ENCODE peak calls at places on chromosomes 4 and X, in seven cellular contexts. J is stimulated activated CD4-positive, alpha-beta T cell treated with anti-CD3 and anti-CD28 coated beads, Interleukin-1b, Interleukin-23, amount 100 ng/mL, for 1 hour; X is WTC11; N is iPS-NIHi11; R is smooth muscle cell of the brain vasculature; D is fibroblast of pulmonary artery; T is hippocampal formation. G is an unnamed sample.
A peak's percentile ranks its signal among the peaks of the same experiment; 100 is the strongest.

GRCh38 chrX:96464880-96465558 is 219.6 kb upstream of the DIAPH2 start:
- DNase-seq in J (no peak), X (no peak), N (no peak), R (no peak), D (no peak), T (no peak), G (no peak)

GRCh38 chr4:55248756-55249155 is 97.3 kb upstream of the SRD5A3 start:
- DNase-seq in J (no peak), X (no peak), N (no peak), R (no peak), D (peak; percentile 74), T (no peak), G (no peak)

GRCh38 chr4:152117054-152117453 is 356.2 kb upstream of the GATB start:
- DNase-seq in J (no peak), X (no peak), N (no peak), R (no peak), D (no peak), T (no peak), G (no peak)

GRCh38 chr4:75919914-75920313 is 17.7 kb upstream of the PPEF2 start:
- DNase-seq in J (no peak), X (no peak), N (no peak), R (no peak), D (peak; percentile 70), T (no peak), G (no peak)

GRCh38 chrX:23554304-23554703 is 113.0 kb upstream of the PRDX4 start:
- DNase-seq in J (no peak), X (no peak), N (peak; percentile 14), R (peak; percentile 6), D (peak; percentile 64), T (no peak), G (peak; percentile 15)

GRCh38 chrX:23503835-23504539 is 163.3 kb upstream of the PRDX4 start:
- DNase-seq in J (no peak), X (no peak), N (peak; percentile 32), R (peak; percentile 52), D (peak; percentile 73), T (no peak), G (peak; percentile 67)

GRCh38 chr4:110216079-110216478 is 17.7 kb upstream of the ELOVL6 start:
- DNase-seq in J (no peak), X (no peak), N (no peak), R (no peak), D (peak; percentile 5), T (no peak), G (no peak)

GRCh38 chr4:81030617-81031388 is at the start of gene BMP3:
- DNase-seq in J (no peak), X (peak; percentile 56), N (peak; percentile 20), R (no peak), D (no peak), T (no peak), G (no peak)

GRCh38 chr4:11338990-11339782 is 89.5 kb downstream of the HS3ST1 start:
- DNase-seq in J (no peak), X (no peak), N (no peak), R (no peak), D (no peak), T (no peak), G (no peak)

GRCh38 chr4:73777612-73778011 is 37.2 kb downstream of the CXCL8 start:
- DNase-seq in J (no peak), X (no peak), N (no peak), R (no peak), D (peak; percentile 32), T (no peak), G (no peak)

G was measured in Panc1.